ENCODE peak calls at places on chromosome 15, in seven cellular contexts. Z is ovary, P is gastrocnemius medialis, X is A549, I is IMR-90, S is HCT116, V is endothelial cell of umbilical vein. H is an unnamed sample. For H3K9me3, the result is how much of the 10 kb centered on the place peaks cover.

GRCh38 chr15:53746101-53746500 is 13.4 kb downstream of the WDR72 start:
- DNase-seq in S (no peak), X (peak), V (no peak), I (no peak), P (no peak), Z (no peak), H (no peak)

GRCh38 chr15:57060799-57061198 is 142.4 kb downstream of the TCF12 start:
- DNase-seq in I (peak), X (peak), V (peak), Z (no peak), P (no peak), S (peak), H (no peak)

GRCh38 chr15:101126618-101127502 is 125.0 kb downstream of the CHSY1 start:
- DNase-seq in X (no peak), S (no peak), V (no peak), I (peak), P (no peak), Z (no peak), H (no peak)

GRCh38 chr15:37099321-37100108 is 834 bp downstream of the MEIS2 start:
- DNase-seq in X (peak), P (no peak), Z (peak), S (peak), I (peak), V (peak), H (peak)

GRCh38 chr15:51382787-51383186 is 41.3 kb downstream of the GLDN start:
- DNase-seq in Z (no peak), S (peak), P (no peak), I (peak), X (peak), V (peak), H (no peak)

GRCh38 chr15:52334491-52335160 is 39.0 kb upstream of the MYO5C start:
- DNase-seq in I (peak), Z (no peak), V (no peak), X (peak), P (no peak), S (no peak), H (no peak)

GRCh38 chr15:62951481-62951880 is 91.1 kb upstream of the TPM1 start:
- DNase-seq in P (no peak), X (no peak), I (no peak), V (no peak), Z (no peak), S (no peak), H (no peak)

GRCh38 chr15:43826029-43826507 is 734 bp upstream of the WDR76 start:
- DNase-seq in S (no peak), P (no peak), Z (no peak), I (no peak), V (no peak), X (no peak), H (no peak)

GRCh38 chr15:57705746-57706404 is 639 bp upstream of the POLR2M start:
- DNase-seq in Z (no peak), I (no peak), S (no peak), V (no peak), P (no peak), X (peak), H (no peak)

GRCh38 chr15:36428102-36428845 is 151.2 kb upstream of the CDIN1 start:
- DNase-seq in I (peak), V (peak), X (peak), S (peak), Z (no peak), P (no peak), H (no peak)

GRCh38 chr15:68415501-68416157 is 16.3 kb downstream of the ITGA11 start:
- DNase-seq in X (no peak), P (peak), Z (peak), V (no peak), S (no peak), I (no peak), H (peak)

GRCh38 chr15:26970712-26971210 is at the start of gene GABRG3:
- DNase-seq in S (no peak), X (peak), I (no peak), Z (no peak), V (no peak), P (no peak), H (no peak)

GRCh38 chr15:22892333-22892732 is 53.9 kb downstream of the NIPA2 start:
- DNase-seq in I (no peak), P (no peak), S (no peak), X (no peak), Z (no peak), V (no peak), H (no peak)

GRCh38 chr15:98943609-98944111 is 63.9 kb downstream of the PGPEP1L start:
- DNase-seq in P (peak), S (no peak), X (no peak), V (no peak), I (peak), Z (no peak), H (no peak)

GRCh38 chr15:63348392-63348791 is 33.3 kb downstream of the CA12 start:
- DNase-seq in Z (peak), P (no peak), V (peak), I (peak), S (no peak), X (peak), H (peak)

GRCh38 chr15:100905855-100906254 is 13.3 kb upstream of the LRRK1 start:
- DNase-seq in S (no peak), I (no peak), P (no peak), Z (no peak), X (no peak), V (no peak), H (peak)

GRCh38 chr15:31802761-31803160 is 227.6 kb upstream of the CHRNA7 start:
- DNase-seq in Z (no peak), V (no peak), X (no peak), S (no peak), P (no peak), I (no peak), H (no peak)

GRCh38 chr15:52784799-52785671 is 5.1 kb downstream of the ONECUT1 start:
- DNase-seq in X (no peak), I (no peak), S (no peak), Z (no peak), V (no peak), P (no peak), H (no peak)

GRCh38 chr15:77697893-77698292 is 65.2 kb upstream of the LINGO1 start:
- DNase-seq in P (no peak), S (no peak), Z (no peak), I (no peak), V (no peak), X (no peak), H (no peak)

GRCh38 chr15:83436513-83437158 is 10.5 kb upstream of the SH3GL3 start:
- DNase-seq in P (no peak), S (peak), Z (no peak), X (peak), I (peak), V (peak), H (no peak)

GRCh38 chr15:93179072-93179471 is 90.1 kb upstream of the RGMA start:
- DNase-seq in V (no peak), S (no peak), Z (no peak), P (peak), X (peak), I (no peak), H (peak)

GRCh38 chr15:30062881-30063280 is 19.9 kb upstream of the GOLGA8J start:
- DNase-seq in X (no peak), V (no peak), P (no peak), I (no peak), Z (no peak), S (no peak), H (no peak)

GRCh38 chr15:90970274-90970673 is 15.6 kb downstream of the RCCD1 start:
- DNase-seq in X (no peak), V (no peak), P (no peak), I (no peak), Z (no peak), S (no peak), H (no peak)

GRCh38 chr15:78265137-78265460 is 737 bp downstream of the DNAJA4 start:
- DNase-seq in P (no peak), X (no peak), I (no peak), Z (no peak), S (no peak), V (no peak), H (no peak)

GRCh38 chr15:42725331-42725903 is 11.5 kb downstream of the CDAN1 start:
- DNase-seq in I (no peak), V (no peak), S (no peak), Z (no peak), X (no peak), P (no peak), H (peak)

GRCh38 chr15:74809951-74810350 is 2.7 kb upstream of the LMAN1L start:
- DNase-seq in Z (no peak), S (no peak), X (no peak), V (no peak), P (no peak), I (peak), H (no peak)

GRCh38 chr15:58243083-58243482 is 104.9 kb downstream of the AQP9 start:
- DNase-seq in X (no peak), V (no peak), S (no peak), Z (no peak), I (no peak), P (no peak), H (no peak)

GRCh38 chr15:48330045-48330840 is 986 bp upstream of the DUT start:
- DNase-seq in P (no peak), V (peak), X (no peak), S (no peak), Z (no peak), I (peak), H (no peak)

GRCh38 chr15:37125143-37125542 is 24.8 kb upstream of the MEIS2 start:
- DNase-seq in X (no peak), I (peak), S (no peak), V (no peak), Z (no peak), P (no peak), H (peak)

GRCh38 chr15:39041979-39042485 is 477.4 kb upstream of the RASGRP1 start:
- DNase-seq in P (no peak), Z (no peak), V (no peak), X (no peak), I (no peak), S (no peak), H (no peak)

GRCh38 chr15:25981114-25981513 is 118.0 kb upstream of the ATP10A start:
- DNase-seq in X (no peak), V (no peak), S (no peak), I (no peak), Z (no peak), P (no peak), H (no peak)

GRCh38 chr15:36814708-36815107 is 235.3 kb downstream of the CDIN1 start:
- DNase-seq in V (no peak), S (no peak), Z (no peak), P (no peak), X (peak), I (peak), H (no peak)

GRCh38 chr15:65286704-65287514 is at the start of gene PARP16:
- DNase-seq in S (peak), I (peak), V (peak), P (peak), Z (peak), X (peak), H (peak)
- TF ChIP-seq POLR2A in S (peak), I (no peak), V (peak), P (peak), Z (peak), X (peak), H (peak)

DNA sequence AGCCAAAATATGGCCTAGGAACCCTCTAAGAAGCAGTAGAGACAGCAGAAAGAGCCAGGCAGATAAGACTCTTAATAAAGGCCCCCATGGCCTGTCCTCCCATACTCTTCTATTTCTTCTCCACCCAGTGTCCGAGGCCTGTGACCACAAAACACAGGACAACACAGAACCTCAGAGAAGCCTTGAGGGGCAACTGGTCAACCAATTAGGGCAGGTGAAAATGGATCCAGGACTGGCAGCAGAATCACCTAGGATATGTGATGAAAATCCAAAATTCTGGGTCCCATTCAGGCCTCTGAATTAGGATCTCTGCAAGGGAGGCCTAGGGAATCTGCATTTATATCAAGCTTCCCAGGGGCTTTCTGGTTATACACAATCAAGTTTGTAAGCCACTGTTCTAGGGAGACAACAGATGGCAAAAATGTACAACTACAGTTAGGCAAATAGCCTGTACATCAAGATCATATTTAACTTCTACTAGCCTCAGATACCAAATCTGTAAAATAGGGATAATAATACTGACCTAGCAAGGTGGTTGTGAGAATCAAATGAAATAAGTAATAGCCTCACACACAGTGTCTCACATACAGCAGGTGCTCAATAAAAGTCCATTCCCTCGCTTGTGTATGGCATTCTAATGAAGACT is 10.4 kb downstream of the RAB27A start:
- DNase-seq in V (no peak), X (no peak), I (no peak), S (no peak), P (no peak), Z (no peak), H (no peak)
- H3K27ac ChIP-seq in V (peak), X (no peak), I (no peak), S (no peak), P (no peak), Z (no peak), H (peak)

DNA sequence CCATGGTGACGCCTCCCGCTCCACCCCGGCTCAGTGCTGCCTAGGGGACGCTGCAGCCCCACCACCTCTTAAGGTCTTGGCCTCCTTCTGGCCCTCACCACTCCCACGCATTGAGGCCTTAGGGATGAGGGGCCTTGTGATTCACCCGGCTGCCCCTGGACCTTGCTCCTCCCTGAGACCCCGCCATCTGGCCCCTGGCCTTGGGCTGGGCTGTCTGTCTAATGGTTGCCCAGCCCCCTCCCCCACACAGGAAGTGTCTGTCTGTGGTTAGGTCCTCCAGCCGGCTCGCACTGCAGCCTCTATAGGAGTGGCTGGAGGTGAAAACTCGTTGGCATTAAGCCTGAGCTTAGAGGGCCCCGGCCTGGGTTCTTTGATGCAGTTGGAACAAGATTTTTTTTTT is 21.5 kb upstream of the MTHFS start:
- DNase-seq in P (no peak), V (no peak), S (no peak), I (no peak), X (no peak), Z (no peak), H (no peak)
- H3K9me3 ChIP-seq in P (under half), V (under half), S (under half), I (under half), X (half or more), Z (under half), H (under half)

GRCh38 chr15:84747423-84748273 is 744 bp upstream of the ZNF592 start:
- DNase-seq in Z (peak), X (peak), V (peak), S (no peak), P (peak), I (peak), H (peak)

GRCh38 chr15:84749111-84749991 is 959 bp downstream of the ZNF592 start:
- DNase-seq in S (no peak), V (peak), Z (peak), I (no peak), P (peak), X (peak), H (peak)

GRCh38 chr15:84750583-84751092 is 2.2 kb downstream of the ZNF592 start:
- DNase-seq in V (no peak), X (no peak), I (no peak), P (no peak), Z (no peak), S (no peak), H (no peak)

GRCh38 chr15:84752195-84752594 is 3.8 kb downstream of the ZNF592 start:
- DNase-seq in I (no peak), X (no peak), S (no peak), P (no peak), Z (no peak), V (no peak), H (no peak)

DNA sequence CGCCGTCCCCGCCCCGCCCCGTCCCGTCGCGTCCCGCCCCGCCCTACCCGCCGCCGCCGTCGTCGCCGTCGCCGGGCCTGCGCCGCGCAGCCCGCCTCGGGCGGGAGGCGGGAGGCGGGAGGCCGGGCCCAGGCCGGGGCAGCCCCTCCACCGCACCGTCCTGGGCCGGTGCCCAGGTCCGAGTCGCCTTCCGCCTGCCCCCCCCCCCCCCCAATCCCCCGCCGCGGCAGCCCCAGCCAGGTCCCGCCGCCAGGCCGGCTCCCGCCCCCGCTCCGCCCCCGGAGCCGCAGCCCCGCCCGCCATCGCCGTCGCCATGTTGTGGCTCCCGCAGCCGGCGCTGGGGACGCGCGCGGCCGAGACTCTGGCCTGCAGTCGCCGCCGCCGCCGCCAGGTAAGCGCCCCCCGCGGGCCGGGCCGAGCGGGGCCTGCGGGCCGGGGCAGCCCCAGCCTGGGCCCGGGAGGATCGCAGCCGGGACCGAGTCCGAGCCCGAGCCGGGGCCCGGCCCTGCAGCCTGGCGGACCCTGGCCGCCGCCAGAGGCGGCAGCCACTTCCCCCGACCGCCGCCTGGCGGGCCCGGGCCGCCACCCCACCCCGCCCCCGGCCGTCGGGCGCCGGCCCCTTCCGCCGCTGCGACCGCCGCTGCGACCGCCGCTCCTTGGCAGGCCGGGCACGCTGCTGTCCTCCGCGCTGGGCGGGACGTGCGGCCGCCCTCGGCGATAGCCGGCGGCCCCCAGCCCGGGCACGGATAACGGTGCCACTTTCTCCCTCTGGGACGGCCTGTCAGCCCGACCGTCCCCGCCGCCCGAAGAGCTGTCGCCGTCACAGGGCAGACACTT is at the start of gene ZNF592:
- DNase-seq in X (peak), Z (peak), I (peak), S (no peak), V (peak), P (peak), H (peak)
- TF ChIP-seq POLR2A in X (peak), Z (peak), I (no peak), S (peak), V (peak), P (peak), H (no peak)

GRCh38 chr15:34512628-34513027 is 70.8 kb downstream of the GOLGA8B start:
- DNase-seq in S (no peak), Z (no peak), V (no peak), I (no peak), P (no peak), X (no peak), H (no peak)

DNA sequence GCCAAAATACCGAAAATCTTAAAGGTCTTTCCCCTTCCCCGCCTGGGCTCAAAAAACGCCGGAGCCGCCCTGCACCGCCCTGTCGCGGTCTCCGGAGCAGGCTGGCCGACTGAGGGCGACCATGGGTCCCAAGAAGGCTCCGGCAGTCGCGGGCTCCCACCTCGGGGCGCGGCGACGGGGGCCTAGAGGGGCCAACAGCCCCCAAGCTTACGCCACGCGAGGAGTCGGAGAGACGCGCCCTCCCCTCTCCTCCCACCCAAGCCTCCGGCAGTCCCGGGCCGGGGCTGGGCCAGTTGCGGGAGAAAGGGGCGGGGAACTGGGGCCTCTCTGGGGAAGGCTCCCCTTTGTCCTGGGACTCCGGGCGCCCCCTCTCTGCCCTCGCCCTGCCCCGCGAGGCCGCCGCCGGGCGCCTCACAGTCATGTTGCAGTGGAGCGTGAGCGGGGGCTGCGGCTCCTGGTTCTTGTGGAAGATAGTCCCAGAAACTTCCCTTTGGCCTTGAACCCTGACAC is 69.1 kb downstream of the GOLGA8B start:
- DNase-seq in I (no peak), Z (no peak), P (peak), X (peak), S (no peak), V (peak), H (peak)
- H3K27ac ChIP-seq in I (no peak), Z (peak), P (peak), X (peak), S (no peak), V (no peak), H (peak)

GRCh38 chr15:95464091-95464888 is 866.2 kb upstream of the NR2F2 start:
- DNase-seq in V (peak), Z (peak), I (peak), X (no peak), P (no peak), S (no peak), H (no peak)

GRCh38 chr15:95470997-95471692 is 859.4 kb upstream of the NR2F2 start:
- DNase-seq in S (no peak), I (peak), V (peak), X (no peak), P (no peak), Z (no peak), H (no peak)

GRCh38 chr15:95469601-95470000 is 860.9 kb upstream of the NR2F2 start:
- DNase-seq in P (no peak), S (no peak), V (peak), X (no peak), I (no peak), Z (no peak), H (no peak)

GRCh38 chr15:95470529-95470928 is 860.0 kb upstream of the NR2F2 start:
- DNase-seq in X (no peak), I (no peak), Z (no peak), V (no peak), P (no peak), S (no peak), H (no peak)

DNA sequence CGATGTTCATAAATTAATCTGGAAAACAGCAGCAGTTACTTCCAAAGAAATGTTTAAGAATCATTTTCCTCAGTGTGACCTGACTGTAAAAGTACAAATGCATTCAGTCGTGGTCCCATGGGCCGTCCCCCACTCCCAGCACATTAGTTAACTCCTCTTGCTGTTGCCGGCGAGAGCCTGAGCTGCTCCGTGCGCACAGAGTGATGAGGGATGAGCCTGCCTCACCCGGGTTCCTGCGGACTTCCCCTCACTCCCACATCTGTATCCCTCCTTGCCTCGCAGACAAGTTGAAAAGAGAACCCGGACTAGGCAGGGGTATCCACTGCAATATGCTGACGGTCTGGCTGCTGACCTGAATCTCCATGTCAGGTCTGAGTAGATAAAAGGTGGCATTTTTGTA is 861.7 kb upstream of the NR2F2 start:
- DNase-seq in I (no peak), S (no peak), P (no peak), V (no peak), X (no peak), Z (no peak), H (no peak)
- H3K9me3 ChIP-seq in I (under half), S (under half), P (under half), V (under half), X (under half), Z (under half), H (under half)

GRCh38 chr15:70046716-70047369 is 50.9 kb downstream of the TLE3 start:
- DNase-seq in Z (no peak), I (no peak), S (no peak), V (no peak), P (no peak), X (no peak), H (peak)
- TF ChIP-seq POLR2A in Z (no peak), I (no peak), S (no peak), V (no peak), P (no peak), X (no peak), H (no peak)

GRCh38 chr15:40252141-40252437 is 13.2 kb downstream of the PAK6 start:
- DNase-seq in S (no peak), X (no peak), I (no peak), Z (no peak), P (no peak), V (no peak), H (no peak)
- H3K27ac ChIP-seq in S (peak), X (no peak), I (no peak), Z (no peak), P (no peak), V (no peak), H (no peak)